ENCODE peak calls at places on chromosomes 5 and 9, in five cellular contexts. E, K, F, B and T are unnamed samples.
A peak's percentile ranks its signal among the peaks of the same experiment; 100 is the strongest.

GRCh38 chr9:108682191-108682590 is 173.6 kb downstream of the ACTL7B start:
- DNase-seq in E (no peak), K (no peak), F (no peak), B (no peak), T (no peak)

GRCh38 chr5:167634432-167634831 is 657.0 kb upstream of the WWC1 start:
- DNase-seq in K (no peak), F (no peak), E (no peak), B (no peak), T (peak; percentile 51)

GRCh38 chr9:2243666-2244555 is 228.8 kb downstream of the SMARCA2 start:
- DNase-seq in F (no peak), K (no peak), B (no peak), E (no peak), T (no peak)

GRCh38 chr9:1521547-1521946 is 471.4 kb downstream of the DMRT2 start:
- DNase-seq in B (no peak), E (no peak), F (no peak), K (no peak), T (no peak)

GRCh38 chr5:35651002-35651756 is 33.5 kb downstream of the SPEF2 start:
- DNase-seq in B (no peak), K (peak; percentile 28), F (no peak), E (peak; percentile 75), T (peak; percentile 53)

GRCh38 chr9:92328225-92328624 is 2.5 kb downstream of the CENPP start:
- DNase-seq in E (no peak), K (peak; percentile 14), F (no peak), B (no peak), T (peak; percentile 53)

GRCh38 chr5:83393467-83393866 is 78.1 kb upstream of the VCAN start:
- DNase-seq in K (no peak), E (no peak), F (no peak), B (no peak), T (no peak)

GRCh38 chr5:88785396-88786216 is 97.4 kb downstream of the MEF2C start:
- DNase-seq in F (no peak), K (no peak), E (no peak), B (no peak), T (peak; percentile 95)

GRCh38 chr5:39379683-39380082 is 15.4 kb upstream of the C9 start:
- DNase-seq in B (no peak), E (no peak), K (no peak), F (no peak), T (no peak)

GRCh38 chr5:142960309-142960696 is 190.1 kb downstream of the ARHGAP26 start:
- DNase-seq in E (no peak), B (no peak), F (no peak), K (no peak), T (peak; percentile 92)

GRCh38 chr5:16600397-16600796 is 16.4 kb downstream of the RETREG1 start:
- DNase-seq in E (no peak), F (no peak), B (peak; percentile 80), K (no peak), T (no peak)

GRCh38 chr5:94884294-94884693 is 265.8 kb downstream of the SLF1 start:
- DNase-seq in K (no peak), F (peak; percentile 59), E (no peak), B (peak; percentile 29), T (no peak)

GRCh38 chr5:33270671-33271070 is 170.1 kb upstream of the TARS1 start:
- DNase-seq in K (no peak), E (no peak), B (no peak), F (no peak), T (peak; percentile 80)

GRCh38 chr9:111481885-111482636 is 2.1 kb downstream of the ECPAS start:
- DNase-seq in F (no peak), K (no peak), B (no peak), E (no peak), T (peak; percentile 62)

GRCh38 chr5:60668715-60669304 is 31.2 kb downstream of the DEPDC1B start:
- DNase-seq in E (no peak), B (no peak), K (no peak), F (no peak), T (peak; percentile 43)

GRCh38 chr9:127498298-127498697 is 47.0 kb downstream of the LRSAM1 start:
- DNase-seq in F (no peak), B (no peak), E (no peak), K (no peak), T (peak; percentile 73)
- H3K36me3 ChIP-seq in F (no peaks in the 10 kb centered on the region), B (peaks cover 60% of the 10 kb centered on the region), E (no peaks in the 10 kb centered on the region), K (peaks cover 32% of the 10 kb centered on the region), T (peaks cover 21% of the 10 kb centered on the region)

DNA sequence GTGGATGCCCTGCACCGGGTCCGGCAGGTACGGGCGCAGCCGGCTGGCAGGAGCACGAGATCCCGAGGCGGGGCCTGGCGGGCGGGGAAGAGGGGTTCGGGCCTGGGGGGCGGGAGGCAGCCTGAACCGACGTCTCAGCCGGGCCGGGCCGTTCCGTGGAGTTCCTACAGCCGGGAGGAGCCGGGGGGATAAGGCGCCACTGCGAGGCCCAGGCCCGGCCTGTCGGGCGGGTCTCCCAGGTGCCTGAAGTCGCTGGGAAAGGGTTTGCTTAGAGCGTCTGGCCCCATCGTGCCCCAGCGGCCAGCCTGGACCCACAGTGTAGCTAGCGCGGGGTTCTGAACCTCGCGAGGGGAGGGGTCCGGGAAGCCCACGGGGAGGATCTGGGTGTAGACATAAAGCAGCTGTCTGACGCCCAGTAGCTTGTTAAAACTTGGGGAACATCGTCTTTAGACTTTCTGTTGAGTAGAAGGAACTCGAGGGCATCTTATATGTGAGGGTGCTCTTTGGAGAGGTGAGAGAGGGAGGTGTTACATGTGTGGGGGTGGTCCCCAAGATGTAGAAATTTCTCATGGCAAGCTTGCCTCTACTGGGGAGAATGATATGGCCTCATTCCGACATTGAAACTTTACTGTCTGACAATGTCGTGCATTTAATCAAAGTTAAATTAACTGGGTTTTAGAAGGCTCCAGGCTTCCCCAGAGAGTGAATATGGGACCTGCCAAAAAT is 524 bp downstream of the FUBP3 start:
- DNase-seq in E (no peak), K (no peak), B (no peak), F (no peak), T (no peak)
- H3K4me3 ChIP-seq in E (peak overlapping the region; percentile 87), K (peak overlapping the region; percentile 99), B (peak overlapping the region; percentile 87), F (peak overlapping the region; percentile 85), T (peak overlapping the region; percentile 95)

GRCh38 chr9:133359420-133360175 is 3.2 kb downstream of the SURF2 start:
- DNase-seq in B (no peak), K (peak; percentile 78), E (no peak), F (no peak), T (no peak)
- H3K36me3 ChIP-seq in B (peaks cover 47% of the 10 kb centered on the region), K (peaks cover 56% of the 10 kb centered on the region), E (no peaks in the 10 kb centered on the region), F (peaks cover 5% of the 10 kb centered on the region), T (peaks cover 23% of the 10 kb centered on the region)

GRCh38 chr9:123339666-123340414 is 16.2 kb upstream of the CRB2 start:
- DNase-seq in B (peak; percentile 62), F (no peak), E (peak; percentile 71), K (no peak), T (peak; percentile 30)
- H3K4me3 ChIP-seq in B (peak overlapping the region; percentile 43), F (no peak overlapping the region), E (peak overlapping the region; percentile 26), K (no peak overlapping the region), T (no peak overlapping the region)